ENCODE peak calls at places on chromosomes 5 and 9, in six cellular contexts. R, Z, V, Y, D and O are unnamed samples.

GRCh38 chr9:111524731-111525055 is 286 bp upstream of the ZNF483 start:
- DNase-seq in D (no peak), V (no peak), R (no peak), Z (no peak), Y (no peak), O (no peak)

GRCh38 chr9:116002624-116003023 is 151.0 kb upstream of the PAPPA start:
- DNase-seq in R (no peak), V (no peak), Y (peak; percentile 73), Z (no peak), D (no peak), O (no peak)

GRCh38 chr9:13445123-13445522 is 165.6 kb upstream of the MPDZ start:
- DNase-seq in Z (no peak), Y (no peak), D (no peak), R (no peak), V (no peak), O (no peak)

GRCh38 chr5:160363122-160363521 is 7.3 kb downstream of the C1QTNF2 start:
- DNase-seq in Y (no peak), D (no peak), R (no peak), V (no peak), Z (no peak), O (no peak)

GRCh38 chr5:65478336-65478735 is 3.4 kb downstream of the ADAMTS6 start:
- DNase-seq in V (no peak), D (no peak), R (no peak), Z (no peak), Y (no peak), O (no peak)

GRCh38 chr5:80973027-80973426 is 12.9 kb downstream of the RASGRF2 start:
- DNase-seq in V (no peak), R (no peak), D (no peak), Y (no peak), Z (peak; percentile 24), O (no peak)

GRCh38 chr5:176870110-176870591 is 29.0 kb downstream of the HK3 start:
- DNase-seq in R (peak; percentile 17), Y (peak; percentile 58), V (no peak), D (peak; percentile 85), Z (no peak), O (peak; percentile 68)

GRCh38 chr5:156871212-156871611 is 21.1 kb downstream of the PPP1R2B start:
- DNase-seq in D (no peak), V (no peak), R (no peak), Y (no peak), Z (no peak), O (no peak)

GRCh38 chr5:75368391-75368790 is 31.4 kb downstream of the HMGCR start:
- DNase-seq in Z (no peak), V (no peak), D (no peak), Y (peak; percentile 63), R (no peak), O (no peak)

GRCh38 chr9:4062966-4063365 is 236.9 kb downstream of the GLIS3 start:
- DNase-seq in V (no peak), Y (peak; percentile 78), D (no peak), Z (no peak), R (no peak), O (no peak)

GRCh38 chr9:125521462-125522327 is 185.3 kb downstream of the MAPKAP1 start:
- DNase-seq in Y (peak; percentile 98), D (no peak), Z (peak; percentile 60), R (no peak), V (no peak), O (no peak)

GRCh38 chr5:53211799-53212198 is 102.2 kb upstream of the MOCS2 start:
- DNase-seq in Z (no peak), Y (peak; percentile 82), R (no peak), V (no peak), D (no peak), O (no peak)

GRCh38 chr9:4584636-4585035 is 77.5 kb upstream of the PLPP6 start:
- DNase-seq in D (no peak), R (no peak), Y (no peak), V (no peak), Z (no peak), O (no peak)

GRCh38 chr9:126334626-126335621 is 8.3 kb downstream of the MVB12B start:
- DNase-seq in Y (no peak), R (no peak), D (no peak), Z (no peak), V (no peak), O (no peak)

GRCh38 chr5:40046792-40047191 is 622.0 kb upstream of the DAB2 start:
- DNase-seq in V (no peak), D (no peak), Y (peak; percentile 84), Z (no peak), R (no peak), O (no peak)

GRCh38 chr5:36712719-36713118 is 106.3 kb downstream of the SLC1A3 start:
- DNase-seq in Y (no peak), R (no peak), D (no peak), V (no peak), Z (no peak), O (no peak)

GRCh38 chr5:117652001-117652639 is 1077.5 kb upstream of the SEMA6A start:
- DNase-seq in Z (no peak), R (no peak), Y (no peak), V (no peak), D (no peak), O (no peak)

GRCh38 chr5:172492097-172492840 is 37.9 kb upstream of the SH3PXD2B start:
- DNase-seq in Z (no peak), Y (no peak), V (no peak), D (no peak), R (no peak), O (no peak)